ENCODE peak calls at places on chromosomes 12 and 14, in seven cellular contexts. N is CD8-positive, alpha-beta T cell; K is aorta; B is right lobe of liver; E is heart left ventricle; A is activated CD4-positive, CD25-positive, alpha-beta regulatory T cell treated with anti-CD3 and anti-CD28 coated beads, Interleukin-2, amount 50 U/mL, for 24 hours; V is right cardiac atrium. H is an unnamed sample.

GRCh38 chr14:105420976-105421674 is 1.5 kb downstream of the MTA1 start:
- ATAC-seq in N (no peak), K (no peak), B (no peak), E (no peak), A (no peak), V (peak), H (no peak)

GRCh38 chr14:94823556-94824341 is 53.8 kb upstream of the GSC start:
- ATAC-seq in N (no peak), K (no peak), B (no peak), E (no peak), A (no peak), V (no peak), H (no peak)

GRCh38 chr14:23406244-23406643 is 1.8 kb downstream of the MYH6 start:
- ATAC-seq in N (no peak), K (no peak), B (no peak), E (no peak), A (no peak), V (no peak), H (no peak)

GRCh38 chr14:105153331-105153731 is 15.2 kb downstream of the JAG2 start:
- ATAC-seq in N (no peak), K (peak), B (peak), E (peak), A (no peak), V (peak), H (peak)

GRCh38 chr14:89317051-89317691 is 99.9 kb downstream of the FOXN3 start:
- ATAC-seq in N (no peak), K (no peak), B (no peak), E (no peak), A (peak), V (no peak), H (no peak)

GRCh38 chr12:132423251-132424117 is 66.5 kb upstream of the FBRSL1 start:
- ATAC-seq in N (peak), K (no peak), B (no peak), E (no peak), A (peak), V (peak), H (no peak)

GRCh38 chr12:88036368-88036965 is 7.3 kb upstream of the C12orf50 start:
- ATAC-seq in N (no peak), K (no peak), B (peak), E (no peak), A (no peak), V (no peak), H (no peak)

GRCh38 chr14:61860294-61860918 is 98.2 kb downstream of the SNAPC1 start:
- ATAC-seq in N (peak), K (no peak), B (peak), E (no peak), A (peak), V (peak), H (no peak)

GRCh38 chr14:75363570-75364227 is 64.1 kb upstream of the JDP2 start:
- ATAC-seq in N (no peak), K (no peak), B (no peak), E (no peak), A (no peak), V (no peak), H (peak)

GRCh38 chr14:72352012-72352411 is 419.8 kb downstream of the RGS6 start:
- ATAC-seq in N (no peak), K (no peak), B (no peak), E (no peak), A (no peak), V (no peak), H (no peak)

GRCh38 chr14:102138535-102138934 is 1.2 kb upstream of the WDR20 start:
- ATAC-seq in N (no peak), K (no peak), B (no peak), E (no peak), A (no peak), V (no peak), H (no peak)

GRCh38 chr14:45742187-45742586 is 489.2 kb upstream of the MIS18BP1 start:
- ATAC-seq in N (no peak), K (no peak), B (no peak), E (no peak), A (no peak), V (no peak), H (no peak)

GRCh38 chr12:27970981-27971489 is 1.5 kb downstream of the PTHLH start:
- ATAC-seq in N (no peak), K (peak), B (no peak), E (no peak), A (no peak), V (no peak), H (no peak)

GRCh38 chr12:52074006-52074405 is 4.2 kb downstream of the ATG101 start:
- ATAC-seq in N (no peak), K (no peak), B (no peak), E (no peak), A (no peak), V (no peak), H (no peak)

GRCh38 chr12:102503871-102504270 is 23.5 kb upstream of the IGF1 start:
- ATAC-seq in N (no peak), K (no peak), B (no peak), E (no peak), A (no peak), V (no peak), H (no peak)

GRCh38 chr12:94714378-94714777 is 64.0 kb upstream of the TMCC3 start:
- ATAC-seq in N (no peak), K (no peak), B (peak), E (no peak), A (no peak), V (no peak), H (no peak)

GRCh38 chr14:53715390-53715730 is 241.3 kb downstream of the BMP4 start:
- ATAC-seq in N (no peak), K (peak), B (peak), E (peak), A (no peak), V (peak), H (peak)

GRCh38 chr12:75969768-75970167 is 61.8 kb downstream of the PHLDA1 start:
- ATAC-seq in N (no peak), K (no peak), B (peak), E (no peak), A (no peak), V (peak), H (peak)

GRCh38 chr12:104121001-104121400 is 17.0 kb downstream of the NFYB start:
- ATAC-seq in N (no peak), K (no peak), B (no peak), E (no peak), A (no peak), V (no peak), H (no peak)

GRCh38 chr12:128823916-128824839 is at the start of gene SLC15A4:
- ATAC-seq in N (peak), K (peak), B (peak), E (peak), A (peak), V (peak), H (peak)

GRCh38 chr12:19971881-19972280 is 396.5 kb upstream of the PDE3A start:
- ATAC-seq in N (no peak), K (no peak), B (peak), E (no peak), A (no peak), V (no peak), H (no peak)

GRCh38 chr12:45423931-45424330 is 208.0 kb downstream of the ANO6 start:
- ATAC-seq in N (no peak), K (no peak), B (no peak), E (no peak), A (peak), V (no peak), H (no peak)

GRCh38 chr12:56661979-56662638 is 16.3 kb upstream of the ATP5F1B start:
- ATAC-seq in N (no peak), K (no peak), B (no peak), E (no peak), A (no peak), V (no peak), H (no peak)

GRCh38 chr14:75738192-75738591 is 77.1 kb downstream of the TTLL5 start:
- ATAC-seq in N (no peak), K (no peak), B (peak), E (no peak), A (no peak), V (no peak), H (no peak)

GRCh38 chr12:25328082-25328712 is 77.5 kb upstream of the KRAS start:
- ATAC-seq in N (no peak), K (no peak), B (peak), E (no peak), A (no peak), V (no peak), H (no peak)

GRCh38 chr14:69694730-69695663 is 71.9 kb upstream of the SRSF5 start:
- ATAC-seq in N (no peak), K (peak), B (peak), E (peak), A (no peak), V (peak), H (no peak)

GRCh38 chr12:53585726-53586125 is 40.5 kb downstream of the ATF7 start:
- ATAC-seq in N (no peak), K (no peak), B (no peak), E (peak), A (no peak), V (peak), H (no peak)

GRCh38 chr14:50335389-50335788 is 23.3 kb downstream of the DMAC2L start:
- ATAC-seq in N (no peak), K (peak), B (peak), E (peak), A (no peak), V (peak), H (peak)

GRCh38 chr12:15662983-15663659 is 126.1 kb downstream of the EPS8 start:
- ATAC-seq in N (no peak), K (no peak), B (no peak), E (no peak), A (no peak), V (no peak), H (no peak)

GRCh38 chr14:30882431-30882830 is 8.1 kb downstream of the COCH start:
- ATAC-seq in N (no peak), K (no peak), B (no peak), E (no peak), A (no peak), V (no peak), H (no peak)

GRCh38 chr12:88153959-88154358 is 11.9 kb downstream of the TMTC3 start:
- ATAC-seq in N (no peak), K (no peak), B (no peak), E (no peak), A (no peak), V (no peak), H (no peak)

GRCh38 chr12:75481013-75481705 is 604 bp downstream of the GLIPR1 start:
- ATAC-seq in N (peak), K (no peak), B (no peak), E (no peak), A (peak), V (no peak), H (no peak)

GRCh38 chr14:59161571-59162175 is 26.8 kb upstream of the DAAM1 start:
- ATAC-seq in N (peak), K (peak), B (no peak), E (no peak), A (peak), V (peak), H (peak)

GRCh38 chr12:123243851-123244250 is 10.6 kb downstream of the MTRFR start:
- ATAC-seq in N (no peak), K (no peak), B (no peak), E (no peak), A (no peak), V (no peak), H (no peak)

GRCh38 chr14:76919811-76920571 is 93.8 kb downstream of the LRRC74A start:
- ATAC-seq in N (peak), K (peak), B (peak), E (no peak), A (peak), V (peak), H (no peak)

GRCh38 chr12:92796650-92797049 is 93.9 kb downstream of the PLEKHG7 start:
- ATAC-seq in N (no peak), K (no peak), B (no peak), E (no peak), A (no peak), V (no peak), H (no peak)

GRCh38 chr14:96272777-96273471 is 16.9 kb downstream of the BDKRB1 start:
- ATAC-seq in N (no peak), K (no peak), B (no peak), E (no peak), A (no peak), V (no peak), H (no peak)

GRCh38 chr12:3168775-3169221 is 91.6 kb downstream of the TSPAN9 start:
- ATAC-seq in N (no peak), K (no peak), B (no peak), E (no peak), A (peak), V (no peak), H (peak)